ENCODE peak calls at places on chromosomes 5 and 9, in five cellular contexts. One of them, this sample, is unnamed.
A peak's percentile ranks its signal among the peaks of the same experiment; 100 is the strongest.

GRCh38 chr5:169904059-169904458 is 76.2 kb downstream of the INSYN2B start:
- DNase-seq in endodermal cell: no peak
- DNase-seq in mesendoderm: no peak
- DNase-seq in fibroblast of lung: peak; percentile 50
- DNase-seq in neural progenitor cell: no peak
- DNase-seq in this sample: no peak

GRCh38 chr9:136160939-136161610 is 42.4 kb upstream of the TMEM250 start:
- DNase-seq in endodermal cell: no peak
- DNase-seq in mesendoderm: no peak
- DNase-seq in fibroblast of lung: no peak
- DNase-seq in neural progenitor cell: no peak
- DNase-seq in this sample: peak; percentile 50

GRCh38 chr9:107340920-107341632 is 58.0 kb downstream of the RAD23B start:
- DNase-seq in endodermal cell: peak; percentile 95
- DNase-seq in mesendoderm: peak; percentile 86
- DNase-seq in fibroblast of lung: peak; percentile 67
- DNase-seq in neural progenitor cell: peak; percentile 79
- DNase-seq in this sample: peak; percentile 89

GRCh38 chr9:22622823-22623222 is 176.2 kb downstream of the DMRTA1 start:
- DNase-seq in endodermal cell: no peak
- DNase-seq in mesendoderm: no peak
- DNase-seq in fibroblast of lung: peak; percentile 79
- DNase-seq in neural progenitor cell: no peak
- DNase-seq in this sample: no peak

GRCh38 chr9:104073770-104074133 is 20.4 kb upstream of the SMC2 start:
- DNase-seq in endodermal cell: no peak
- DNase-seq in mesendoderm: no peak
- DNase-seq in fibroblast of lung: no peak
- DNase-seq in neural progenitor cell: no peak
- DNase-seq in this sample: no peak

GRCh38 chr9:6805532-6805931 is 47.8 kb downstream of the KDM4C start:
- DNase-seq in endodermal cell: no peak
- DNase-seq in mesendoderm: no peak
- DNase-seq in fibroblast of lung: peak; percentile 63
- DNase-seq in neural progenitor cell: no peak
- DNase-seq in this sample: no peak

GRCh38 chr5:124289641-124290201 is 456.7 kb downstream of the ZNF608 start:
- DNase-seq in endodermal cell: peak; percentile 86
- DNase-seq in mesendoderm: peak; percentile 77
- DNase-seq in fibroblast of lung: no peak
- DNase-seq in neural progenitor cell: peak; percentile 49
- DNase-seq in this sample: no peak

GRCh38 chr9:31519826-31520225 is 864.6 kb upstream of the ACO1 start:
- DNase-seq in endodermal cell: no peak
- DNase-seq in mesendoderm: no peak
- DNase-seq in fibroblast of lung: no peak
- DNase-seq in neural progenitor cell: no peak
- DNase-seq in this sample: no peak

GRCh38 chr5:45542421-45542820 is 153.8 kb downstream of the HCN1 start:
- DNase-seq in endodermal cell: no peak
- DNase-seq in mesendoderm: peak; percentile 8
- DNase-seq in fibroblast of lung: no peak
- DNase-seq in neural progenitor cell: no peak
- DNase-seq in this sample: no peak

GRCh38 chr5:43573058-43573457 is 16.2 kb upstream of the PAIP1 start:
- DNase-seq in endodermal cell: no peak
- DNase-seq in mesendoderm: no peak
- DNase-seq in fibroblast of lung: peak; percentile 88
- DNase-seq in neural progenitor cell: no peak
- DNase-seq in this sample: no peak

GRCh38 chr9:17926246-17926645 is 347.4 kb downstream of the SH3GL2 start:
- DNase-seq in endodermal cell: no peak
- DNase-seq in mesendoderm: no peak
- DNase-seq in fibroblast of lung: no peak
- DNase-seq in neural progenitor cell: no peak
- DNase-seq in this sample: no peak

GRCh38 chr9:104961238-104961637 is 33.3 kb upstream of the ABCA1 start:
- DNase-seq in endodermal cell: peak; percentile 81
- DNase-seq in mesendoderm: peak; percentile 97
- DNase-seq in fibroblast of lung: peak; percentile 84
- DNase-seq in neural progenitor cell: no peak
- DNase-seq in this sample: no peak

GRCh38 chr5:133938932-133939331 is 29.5 kb downstream of the C5orf15 start:
- DNase-seq in endodermal cell: no peak
- DNase-seq in mesendoderm: no peak
- DNase-seq in fibroblast of lung: no peak
- DNase-seq in neural progenitor cell: no peak
- DNase-seq in this sample: no peak
- H3K9ac ChIP-seq in endodermal cell: no peak overlapping the region
- H3K9ac ChIP-seq in mesendoderm: no peak overlapping the region
- H3K9ac ChIP-seq in fibroblast of lung: no peak overlapping the region
- H3K9ac ChIP-seq in neural progenitor cell: no peak overlapping the region
- H3K9ac ChIP-seq in this sample: no peak overlapping the region

DNA sequence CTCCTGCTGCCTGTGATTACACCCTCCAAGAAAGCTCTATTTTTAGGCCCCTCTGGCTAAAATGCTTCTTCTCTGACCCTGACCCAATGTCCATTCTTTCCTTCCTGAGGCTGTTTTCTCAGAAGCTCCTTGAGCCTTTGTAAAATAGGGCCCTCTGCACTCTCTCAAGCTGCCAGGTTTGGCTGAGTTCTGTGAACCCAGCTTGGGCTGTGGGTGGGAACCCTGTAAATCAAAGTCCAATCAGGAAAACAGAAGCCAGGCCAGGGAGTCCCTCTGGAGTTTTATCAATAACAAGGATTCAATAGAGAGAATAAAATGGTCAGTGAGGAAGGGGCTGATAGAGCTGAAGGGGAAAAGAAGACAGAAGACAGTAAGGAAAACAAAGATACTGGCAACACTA is 43.7 kb upstream of the ERCC6L2 start:
- DNase-seq in endodermal cell: no peak
- DNase-seq in mesendoderm: no peak
- DNase-seq in fibroblast of lung: no peak
- DNase-seq in neural progenitor cell: no peak
- DNase-seq in this sample: no peak
- H3K27ac ChIP-seq in endodermal cell: no peak overlapping the region
- H3K27ac ChIP-seq in mesendoderm: no peak overlapping the region
- H3K27ac ChIP-seq in fibroblast of lung: no peak overlapping the region
- H3K27ac ChIP-seq in neural progenitor cell: no peak overlapping the region
- H3K27ac ChIP-seq in this sample: no peak overlapping the region

GRCh38 chr5:6717687-6718086 is 4.5 kb downstream of the TENT4A start:
- DNase-seq in endodermal cell: no peak
- DNase-seq in mesendoderm: no peak
- DNase-seq in fibroblast of lung: no peak
- DNase-seq in neural progenitor cell: no peak
- DNase-seq in this sample: no peak
- H3K9ac ChIP-seq in endodermal cell: no peak overlapping the region
- H3K9ac ChIP-seq in mesendoderm: no peak overlapping the region
- H3K9ac ChIP-seq in fibroblast of lung: no peak overlapping the region
- H3K9ac ChIP-seq in neural progenitor cell: no peak overlapping the region
- H3K9ac ChIP-seq in this sample: no peak overlapping the region

GRCh38 chr5:64417390-64417789 is 88.4 kb upstream of the RGS7BP start:
- DNase-seq in endodermal cell: peak; percentile 77
- DNase-seq in mesendoderm: peak; percentile 48
- DNase-seq in fibroblast of lung: no peak
- DNase-seq in neural progenitor cell: peak; percentile 16
- DNase-seq in this sample: no peak
- H3K27ac ChIP-seq in endodermal cell: no peak overlapping the region
- H3K27ac ChIP-seq in mesendoderm: no peak overlapping the region
- H3K27ac ChIP-seq in fibroblast of lung: no peak overlapping the region
- H3K27ac ChIP-seq in neural progenitor cell: no peak overlapping the region
- H3K27ac ChIP-seq in this sample: no peak overlapping the region

GRCh38 chr5:150448960-150449490 is 514 bp downstream of the RPS14 start:
- DNase-seq in endodermal cell: no peak
- DNase-seq in mesendoderm: no peak
- DNase-seq in fibroblast of lung: no peak
- DNase-seq in neural progenitor cell: peak; percentile 38
- DNase-seq in this sample: peak; percentile 32

GRCh38 chr5:150448353-150448752 is 1.2 kb downstream of the RPS14 start:
- DNase-seq in endodermal cell: no peak
- DNase-seq in mesendoderm: peak; percentile 51
- DNase-seq in fibroblast of lung: peak; percentile 24
- DNase-seq in neural progenitor cell: no peak
- DNase-seq in this sample: no peak

GRCh38 chr5:150446103-150446502 is 3.4 kb downstream of the RPS14 start:
- DNase-seq in endodermal cell: no peak
- DNase-seq in mesendoderm: no peak
- DNase-seq in fibroblast of lung: no peak
- DNase-seq in neural progenitor cell: no peak
- DNase-seq in this sample: no peak

GRCh38 chr5:150446583-150446982 is 3.0 kb downstream of the RPS14 start:
- DNase-seq in endodermal cell: no peak
- DNase-seq in mesendoderm: no peak
- DNase-seq in fibroblast of lung: no peak
- DNase-seq in neural progenitor cell: no peak
- DNase-seq in this sample: no peak

GRCh38 chr5:150447188-150447587 is 2.4 kb downstream of the RPS14 start:
- DNase-seq in endodermal cell: no peak
- DNase-seq in mesendoderm: no peak
- DNase-seq in fibroblast of lung: no peak
- DNase-seq in neural progenitor cell: no peak
- DNase-seq in this sample: no peak
- H3K9ac ChIP-seq in endodermal cell: peak overlapping the region; percentile 17
- H3K9ac ChIP-seq in mesendoderm: peak overlapping the region; percentile 100
- H3K9ac ChIP-seq in fibroblast of lung: no peak overlapping the region
- H3K9ac ChIP-seq in neural progenitor cell: no peak overlapping the region
- H3K9ac ChIP-seq in this sample: no peak overlapping the region

DNA sequence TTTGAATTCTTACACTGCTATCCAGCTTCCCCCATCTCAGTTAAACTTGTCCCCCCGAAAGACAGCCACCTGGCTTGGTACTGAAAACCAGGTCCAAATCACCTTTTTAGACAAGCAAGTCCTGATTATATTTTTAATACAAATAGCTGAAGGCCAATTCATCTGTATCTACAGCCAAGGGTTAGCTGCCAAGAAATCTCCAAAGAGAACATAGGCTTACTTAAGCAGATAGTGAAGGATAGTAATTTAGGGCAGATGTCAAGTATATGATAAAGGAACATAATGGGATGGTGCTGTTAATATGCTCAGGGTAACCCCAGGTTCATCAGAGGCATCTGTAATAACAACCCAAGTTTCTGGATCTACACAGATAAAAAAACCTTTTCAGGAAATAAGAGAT is 133.0 kb downstream of the EBF1 start:
- DNase-seq in endodermal cell: no peak
- DNase-seq in mesendoderm: no peak
- DNase-seq in fibroblast of lung: no peak
- DNase-seq in neural progenitor cell: no peak
- DNase-seq in this sample: no peak
- H3K27ac ChIP-seq in endodermal cell: no peak overlapping the region
- H3K27ac ChIP-seq in mesendoderm: no peak overlapping the region
- H3K27ac ChIP-seq in fibroblast of lung: no peak overlapping the region
- H3K27ac ChIP-seq in neural progenitor cell: no peak overlapping the region
- H3K27ac ChIP-seq in this sample: no peak overlapping the region

GRCh38 chr5:141840826-141841360 is 37.3 kb downstream of the PCDH1 start:
- DNase-seq in endodermal cell: peak; percentile 49
- DNase-seq in mesendoderm: no peak
- DNase-seq in fibroblast of lung: no peak
- DNase-seq in neural progenitor cell: no peak
- DNase-seq in this sample: no peak

GRCh38 chr5:141841376-141841775 is 36.8 kb downstream of the PCDH1 start:
- DNase-seq in endodermal cell: peak; percentile 73
- DNase-seq in mesendoderm: no peak
- DNase-seq in fibroblast of lung: no peak
- DNase-seq in neural progenitor cell: no peak
- DNase-seq in this sample: peak; percentile 92

GRCh38 chr5:141838326-141839014 is 39.7 kb downstream of the PCDH1 start:
- DNase-seq in endodermal cell: peak; percentile 83
- DNase-seq in mesendoderm: no peak
- DNase-seq in fibroblast of lung: no peak
- DNase-seq in neural progenitor cell: no peak
- DNase-seq in this sample: peak; percentile 53

GRCh38 chr5:141840295-141840812 is 37.9 kb downstream of the PCDH1 start:
- DNase-seq in endodermal cell: no peak
- DNase-seq in mesendoderm: no peak
- DNase-seq in fibroblast of lung: no peak
- DNase-seq in neural progenitor cell: no peak
- DNase-seq in this sample: peak; percentile 28

GRCh38 chr5:141839015-141839513 is 39.1 kb downstream of the PCDH1 start:
- DNase-seq in endodermal cell: peak; percentile 88
- DNase-seq in mesendoderm: peak; percentile 87
- DNase-seq in fibroblast of lung: no peak
- DNase-seq in neural progenitor cell: peak; percentile 50
- DNase-seq in this sample: peak; percentile 63
- H3K9ac ChIP-seq in endodermal cell: no peak overlapping the region
- H3K9ac ChIP-seq in mesendoderm: peak overlapping the region; percentile 9
- H3K9ac ChIP-seq in fibroblast of lung: no peak overlapping the region
- H3K9ac ChIP-seq in neural progenitor cell: no peak overlapping the region
- H3K9ac ChIP-seq in this sample: no peak overlapping the region

DNA sequence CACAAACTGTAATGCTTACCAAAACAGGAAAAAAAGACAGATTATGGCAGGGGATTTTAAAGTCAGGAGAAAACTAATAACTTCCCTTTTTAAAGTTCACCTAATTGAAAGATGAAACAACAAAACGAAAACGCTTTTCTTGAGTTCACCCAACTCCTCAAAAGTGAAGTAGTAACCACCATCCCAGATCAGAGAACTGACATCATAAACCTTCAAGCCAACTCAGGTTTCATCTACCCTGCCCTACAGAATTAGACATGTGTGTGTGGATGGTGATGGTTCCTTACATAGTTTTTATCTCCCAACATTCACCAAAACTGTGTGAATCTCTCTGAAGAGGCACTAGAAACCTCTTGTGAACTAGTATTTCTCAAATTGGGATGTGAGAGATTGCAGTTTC is 195.2 kb upstream of the PTGER4 start:
- DNase-seq in endodermal cell: no peak
- DNase-seq in mesendoderm: no peak
- DNase-seq in fibroblast of lung: no peak
- DNase-seq in neural progenitor cell: no peak
- DNase-seq in this sample: no peak
- H3K27ac ChIP-seq in endodermal cell: no peak overlapping the region
- H3K27ac ChIP-seq in mesendoderm: no peak overlapping the region
- H3K27ac ChIP-seq in fibroblast of lung: no peak overlapping the region
- H3K27ac ChIP-seq in neural progenitor cell: no peak overlapping the region
- H3K27ac ChIP-seq in this sample: no peak overlapping the region

GRCh38 chr5:150449491-150450339 is at the start of gene RPS14:
- DNase-seq in endodermal cell: peak; percentile 96
- DNase-seq in mesendoderm: peak; percentile 97
- DNase-seq in fibroblast of lung: peak; percentile 96
- DNase-seq in neural progenitor cell: peak; percentile 93
- DNase-seq in this sample: peak; percentile 98
- H3K9ac ChIP-seq in endodermal cell: peak within 1 kb of the TSS; percentile 97
- H3K9ac ChIP-seq in mesendoderm: peak within 1 kb of the TSS; percentile 100
- H3K9ac ChIP-seq in fibroblast of lung: peak within 1 kb of the TSS; percentile 92
- H3K9ac ChIP-seq in neural progenitor cell: peak within 1 kb of the TSS; percentile 99
- H3K9ac ChIP-seq in this sample: peak within 1 kb of the TSS; percentile 90